ENCODE peak calls at places on chromosomes 16 and 17, in four cellular contexts. T is H1, Q is HCT116, V is HepG2. B is an unnamed sample.

GRCh38 chr16:55474821-55475220 is 4.2 kb upstream of the MMP2 start:
- DNase-seq in V (no peak), T (no peak), Q (no peak), B (no peak)

GRCh38 chr17:29958947-29959657 is 17.7 kb downstream of the EFCAB5 start:
- DNase-seq in V (no peak), Q (no peak), T (no peak), B (no peak)

GRCh38 chr16:85396879-85397871 is 215.9 kb upstream of the GSE1 start:
- DNase-seq in T (no peak), Q (no peak), V (peak), B (no peak)

GRCh38 chr17:7782237-7782636 is 51.8 kb upstream of the KDM6B start:
- DNase-seq in T (no peak), V (no peak), Q (no peak), B (no peak)

GRCh38 chr16:85398688-85399582 is 214.2 kb upstream of the GSE1 start:
- DNase-seq in T (no peak), Q (no peak), V (no peak), B (no peak)

GRCh38 chr17:32927724-32928526 is at the start of gene TMEM98:
- DNase-seq in T (no peak), V (no peak), Q (no peak), B (no peak)

GRCh38 chr16:66188786-66189725 is 177.4 kb upstream of the CDH5 start:
- DNase-seq in Q (no peak), V (no peak), T (no peak), B (no peak)

GRCh38 chr16:1705688-1706385 is at the start of gene MAPK8IP3:
- DNase-seq in Q (peak), V (peak), T (peak), B (no peak)

GRCh38 chr17:38925263-38925995 is at the start of gene LASP1NB:
- DNase-seq in V (no peak), Q (no peak), T (no peak), B (no peak)

GRCh38 chr16:22313141-22313781 is 16.1 kb downstream of the POLR3E start:
- DNase-seq in V (no peak), T (no peak), Q (no peak), B (no peak)

GRCh38 chr17:80069886-80070177 is 31.5 kb upstream of the GAA start:
- DNase-seq in V (no peak), T (no peak), Q (no peak), B (no peak)
- TF ChIP-seq SIN3A in V (no peak), T (no peak), Q (no peak), B (no peak)

GRCh38 chr16:25897677-25898076 is 205.9 kb downstream of the HS3ST4 start:
- DNase-seq in V (no peak), Q (no peak), T (no peak), B (no peak)
- TF ChIP-seq POLR2AphosphoS5 in V (no peak), Q (no peak), T (no peak), B (no peak)

DNA sequence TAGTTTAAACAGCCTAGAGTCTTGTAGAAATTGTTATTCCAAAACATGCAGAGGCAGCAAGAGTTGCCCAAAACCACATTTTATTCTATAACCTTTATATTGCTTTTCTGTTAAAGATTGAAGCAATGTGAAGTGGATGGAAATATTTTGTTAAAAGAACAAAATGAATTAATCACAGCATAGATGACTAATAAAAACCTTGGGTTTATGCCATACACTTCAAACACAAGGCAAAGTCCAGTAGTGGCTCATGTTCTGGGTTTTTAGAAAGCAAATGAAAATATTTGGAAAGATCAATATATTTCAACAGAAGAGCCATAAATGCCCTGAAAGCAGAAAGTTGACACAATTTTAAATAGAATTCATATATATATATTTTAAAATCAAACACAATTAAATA is 36.7 kb upstream of the ULK2 start:
- DNase-seq in V (peak), T (no peak), Q (no peak), B (no peak)
- H3K4me3 ChIP-seq in V (no peak), T (no peak), Q (no peak), B (no peak)

GRCh38 chr17:75078097-75079022 is 9.4 kb upstream of the SLC16A5 start:
- DNase-seq in T (no peak), V (no peak), Q (peak), B (no peak)
- TF ChIP-seq SIN3A in T (no peak), V (no peak), Q (no peak), B (no peak)

DNA sequence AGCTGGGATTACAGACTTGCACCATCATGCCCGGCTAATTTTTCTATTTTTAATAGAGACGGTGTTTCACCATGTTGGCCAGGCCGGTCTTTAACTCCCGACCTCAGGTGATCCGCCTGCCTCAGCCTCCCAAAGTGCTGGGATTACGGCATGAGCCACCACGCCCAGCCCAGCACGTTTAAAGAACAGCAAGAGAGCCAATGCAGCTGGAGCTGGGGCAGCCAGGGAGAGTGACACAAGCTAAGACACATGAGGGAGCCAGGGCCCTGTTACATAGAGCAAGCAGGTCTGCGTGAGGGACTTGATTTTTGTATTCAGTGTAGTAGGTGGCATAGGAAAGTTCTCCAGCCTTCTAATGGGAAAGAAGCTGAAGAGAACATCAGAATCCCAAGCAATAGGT is 21.7 kb upstream of the GOSR2 start:
- DNase-seq in Q (no peak), T (no peak), V (no peak), B (no peak)
- TF ChIP-seq POLR2AphosphoS5 in Q (no peak), T (no peak), V (no peak), B (no peak)

B was measured in Panc1.